ENCODE peak calls at places on chromosomes 5 and 9, in five cellular contexts. X, B, T, Z and K are unnamed samples.

GRCh38 chr9:16343249-16344237 is 526.9 kb downstream of the BNC2 start:
- DNase-seq in B (no peak), X (no peak), Z (no peak), T (no peak), K (no peak)

GRCh38 chr5:145941096-145941676 is 4.8 kb downstream of the SH3RF2 start:
- DNase-seq in Z (no peak), X (no peak), T (no peak), B (no peak), K (no peak)

GRCh38 chr9:113139225-113139829 is 11.5 kb upstream of the SLC31A2 start:
- DNase-seq in X (no peak), T (no peak), B (no peak), Z (no peak), K (no peak)

GRCh38 chr9:31854187-31854586 is 530.3 kb upstream of the ACO1 start:
- DNase-seq in Z (no peak), B (no peak), T (no peak), X (no peak), K (no peak)

GRCh38 chr9:109244179-109245132 is 76.4 kb downstream of the EPB41L4B start:
- DNase-seq in T (peak; percentile 52), X (peak; percentile 49), Z (peak; percentile 56), B (peak; percentile 71), K (peak; percentile 80)

GRCh38 chr9:116669296-116669695 is 17.8 kb upstream of the TRIM32 start:
- DNase-seq in T (no peak), Z (no peak), B (no peak), X (no peak), K (no peak)

GRCh38 chr5:14595189-14595588 is 13.6 kb downstream of the OTULINL start:
- DNase-seq in T (no peak), X (no peak), B (peak; percentile 64), Z (no peak), K (no peak)

GRCh38 chr9:136965771-136966484 is 11.4 kb upstream of the PTGDS start:
- DNase-seq in B (no peak), X (no peak), T (no peak), Z (no peak), K (no peak)

GRCh38 chr5:106639488-106639887 is 1031.2 kb downstream of the EFNA5 start:
- DNase-seq in B (no peak), Z (no peak), X (no peak), T (no peak), K (no peak)

GRCh38 chr5:150300496-150301169 is 2.1 kb downstream of the ARSI start:
- DNase-seq in T (no peak), B (no peak), Z (no peak), X (no peak), K (peak; percentile 50)

GRCh38 chr5:79535477-79536192 is 21.7 kb upstream of the HOMER1 start:
- DNase-seq in T (no peak), Z (no peak), B (no peak), X (no peak), K (no peak)

GRCh38 chr5:33513786-33514185 is 73.0 kb downstream of the TARS1 start:
- DNase-seq in T (no peak), X (no peak), Z (no peak), B (no peak), K (no peak)

GRCh38 chr5:172858511-172858989 is 24.5 kb downstream of the ERGIC1 start:
- DNase-seq in Z (no peak), T (no peak), X (no peak), B (no peak), K (no peak)

GRCh38 chr9:15374825-15375224 is 47.9 kb upstream of the SNAPC3 start:
- DNase-seq in B (no peak), T (no peak), Z (no peak), X (no peak), K (no peak)

GRCh38 chr9:2128611-2129010 is 113.5 kb downstream of the SMARCA2 start:
- DNase-seq in X (no peak), Z (no peak), B (no peak), T (no peak), K (no peak)

GRCh38 chr5:1524799-1525623 is 1.3 kb upstream of the LPCAT1 start:
- DNase-seq in T (no peak), Z (no peak), X (no peak), B (no peak), K (no peak)

GRCh38 chr9:34628656-34629491 is at the start of gene ARID3C:
- DNase-seq in X (no peak), B (peak; percentile 50), Z (no peak), T (no peak), K (no peak)

GRCh38 chr9:114898741-114899140 is 31.6 kb downstream of the TNFSF8 start:
- DNase-seq in T (no peak), Z (no peak), B (peak; percentile 28), X (peak; percentile 38), K (no peak)

GRCh38 chr5:93342563-93343061 is 238.4 kb downstream of the NR2F1-AS1 start:
- DNase-seq in T (no peak), X (no peak), B (peak; percentile 62), Z (no peak), K (no peak)

GRCh38 chr9:89649045-89649691 is 44.4 kb downstream of the GADD45G start:
- DNase-seq in Z (no peak), T (no peak), B (no peak), X (no peak), K (peak; percentile 4)

GRCh38 chr9:11726659-11727058 is 966.5 kb upstream of the TYRP1 start:
- DNase-seq in X (no peak), T (no peak), Z (no peak), B (no peak), K (no peak)

GRCh38 chr9:22088372-22089063 is 79.4 kb upstream of the CDKN2B start:
- DNase-seq in B (no peak), Z (no peak), X (no peak), T (no peak), K (no peak)